ENCODE peak calls at places on chromosome 4, in eight cellular contexts. H, Q, U, Z, P, K, D and M are unnamed samples. For H3K4me1, the result is how much of the 10 kb centered on the place peaks cover.

GRCh38 chr4:112125416-112125815 is 19.8 kb upstream of the FAM241A start:
- DNase-seq in H (no peak), Q (no peak), U (no peak), Z (no peak), P (no peak), K (no peak), D (no peak), M (no peak)

GRCh38 chr4:187227907-187228699 is 504.4 kb upstream of the FAT1 start:
- DNase-seq in H (no peak), Q (no peak), U (no peak), Z (no peak), P (no peak), K (no peak), D (no peak), M (no peak)

GRCh38 chr4:6680372-6681034 is 13.2 kb upstream of the S100P start:
- DNase-seq in H (no peak), Q (no peak), U (no peak), Z (no peak), P (no peak), K (no peak), D (no peak), M (no peak)

GRCh38 chr4:7649741-7650531 is 215.2 kb upstream of the PSAPL1 start:
- DNase-seq in H (no peak), Q (no peak), U (peak), Z (peak), P (peak), K (no peak), D (peak), M (peak)

GRCh38 chr4:112075129-112075753 is 70.0 kb upstream of the FAM241A start:
- DNase-seq in H (no peak), Q (no peak), U (peak), Z (peak), P (no peak), K (no peak), D (peak), M (no peak)

GRCh38 chr4:116055857-116056827 is 942.7 kb upstream of the NDST4 start:
- DNase-seq in H (no peak), Q (no peak), U (peak), Z (peak), P (no peak), K (no peak), D (no peak), M (no peak)

GRCh38 chr4:85864806-85865205 is 389.9 kb downstream of the ARHGAP24 start:
- DNase-seq in H (no peak), Q (no peak), U (no peak), Z (no peak), P (no peak), K (no peak), D (no peak), M (no peak)

GRCh38 chr4:76108467-76109181 is 34.1 kb downstream of the ART3 start:
- DNase-seq in H (no peak), Q (no peak), U (peak), Z (peak), P (no peak), K (no peak), D (no peak), M (no peak)

GRCh38 chr4:41144812-41145211 is 69.5 kb downstream of the APBB2 start:
- DNase-seq in H (no peak), Q (no peak), U (peak), Z (no peak), P (no peak), K (no peak), D (no peak), M (no peak)

GRCh38 chr4:178037459-178038214 is 595.4 kb upstream of the AGA start:
- DNase-seq in H (no peak), Q (no peak), U (no peak), Z (no peak), P (no peak), K (no peak), D (peak), M (no peak)
- H3K4me1 ChIP-seq in H (under half), Q (under half), U (under half), Z (under half), P (under half), K (under half), D (under half), M (under half)

GRCh38 chr4:25879091-25879584 is 16.4 kb upstream of the SEL1L3 start:
- DNase-seq in H (no peak), Q (no peak), U (no peak), Z (peak), P (no peak), K (no peak), D (no peak), M (no peak)

GRCh38 chr4:25878676-25879075 is 15.9 kb upstream of the SEL1L3 start:
- DNase-seq in H (no peak), Q (no peak), U (no peak), Z (peak), P (no peak), K (no peak), D (no peak), M (no peak)

GRCh38 chr4:25881187-25881586 is 18.4 kb upstream of the SEL1L3 start:
- DNase-seq in H (no peak), Q (no peak), U (no peak), Z (no peak), P (no peak), K (no peak), D (no peak), M (no peak)

GRCh38 chr4:25879991-25880641 is 17.3 kb upstream of the SEL1L3 start:
- DNase-seq in H (no peak), Q (no peak), U (peak), Z (peak), P (no peak), K (no peak), D (no peak), M (no peak)

DNA sequence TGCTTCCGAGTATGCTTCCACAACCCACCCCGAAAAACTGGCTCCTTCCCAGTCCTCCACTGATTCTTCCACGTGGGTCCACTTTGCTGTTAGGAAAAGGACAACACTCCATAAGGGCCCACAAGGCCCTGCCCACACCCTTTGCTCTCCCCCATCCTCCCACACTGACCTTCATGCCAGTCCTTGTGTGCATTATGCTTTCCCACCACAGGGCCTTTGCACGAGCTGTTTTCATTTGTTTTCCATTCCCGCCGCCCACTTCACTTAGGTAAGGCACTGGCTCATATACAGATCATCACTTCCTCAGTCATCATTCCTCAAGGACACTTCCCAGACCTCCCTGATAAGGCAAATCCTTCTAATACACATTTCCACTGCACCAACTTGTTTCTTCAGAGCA is 16.8 kb upstream of the SEL1L3 start:
- DNase-seq in H (no peak), Q (no peak), U (no peak), Z (no peak), P (no peak), K (no peak), D (no peak), M (no peak)
- H3K4me1 ChIP-seq in H (under half), Q (under half), U (under half), Z (half or more), P (under half), K (under half), D (under half), M (under half)

DNA sequence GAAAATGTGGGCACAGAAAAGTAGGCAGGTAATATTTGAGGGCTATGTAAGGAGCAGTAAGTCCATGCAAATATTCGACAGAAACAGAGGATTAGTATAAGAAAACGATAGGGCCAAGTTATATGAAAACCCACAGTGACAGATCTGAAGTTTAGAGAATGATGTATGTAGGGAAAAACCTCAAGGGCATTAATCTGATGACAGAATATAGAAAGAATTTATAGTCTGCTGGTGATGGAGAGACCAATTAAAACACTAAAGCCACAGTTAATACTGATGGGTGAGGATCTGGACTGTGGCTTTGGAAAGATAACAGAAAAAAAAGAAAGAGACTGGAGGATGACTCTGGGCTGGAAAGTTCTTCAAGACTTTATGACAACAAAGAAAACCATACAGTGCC is 169.7 kb downstream of the PALLD start:
- DNase-seq in H (no peak), Q (no peak), U (peak), Z (no peak), P (no peak), K (no peak), D (no peak), M (no peak)
- H3K4me1 ChIP-seq in H (under half), Q (under half), U (under half), Z (under half), P (under half), K (under half), D (under half), M (under half)

GRCh38 chr4:153497091-153497531 is 31.0 kb downstream of the TMEM131L start:
- DNase-seq in H (no peak), Q (no peak), U (peak), Z (peak), P (no peak), K (no peak), D (no peak), M (no peak)

GRCh38 chr4:153501578-153501977 is 35.4 kb downstream of the TMEM131L start:
- DNase-seq in H (no peak), Q (no peak), U (no peak), Z (no peak), P (no peak), K (no peak), D (no peak), M (no peak)

GRCh38 chr4:153497988-153498967 is 32.1 kb downstream of the TMEM131L start:
- DNase-seq in H (no peak), Q (no peak), U (peak), Z (peak), P (no peak), K (peak), D (no peak), M (no peak)

GRCh38 chr4:153495480-153496206 is 29.5 kb downstream of the TMEM131L start:
- DNase-seq in H (no peak), Q (no peak), U (no peak), Z (no peak), P (no peak), K (no peak), D (no peak), M (no peak)

DNA sequence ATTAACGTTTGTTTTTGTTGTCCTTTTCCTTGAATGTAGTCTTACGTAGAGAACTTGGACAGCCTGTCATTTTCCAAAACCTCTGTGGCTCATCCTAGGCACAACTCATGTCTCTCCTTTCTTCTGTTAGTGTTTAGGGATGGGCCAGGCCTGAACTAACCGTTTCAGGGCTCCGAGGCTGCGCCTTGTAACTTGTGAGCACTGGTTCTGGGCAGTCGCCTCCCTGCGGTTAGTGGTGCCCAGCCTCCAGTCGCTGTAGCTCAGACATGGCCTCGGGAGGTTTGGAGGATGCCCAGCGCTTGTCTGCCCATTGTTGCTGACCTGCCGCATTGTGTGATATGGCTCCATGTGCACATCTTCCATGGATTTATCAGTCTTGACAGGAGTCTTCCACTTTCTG is 32.8 kb downstream of the TMEM131L start:
- DNase-seq in H (no peak), Q (no peak), U (no peak), Z (no peak), P (no peak), K (peak), D (no peak), M (no peak)
- H3K4me1 ChIP-seq in H (under half), Q (under half), U (under half), Z (half or more), P (under half), K (under half), D (under half), M (under half)

GRCh38 chr4:185840201-185840600 is 28.2 kb upstream of the SORBS2 start:
- DNase-seq in H (no peak), Q (no peak), U (peak), Z (no peak), P (no peak), K (no peak), D (no peak), M (no peak)
- H3K4me1 ChIP-seq in H (under half), Q (under half), U (under half), Z (under half), P (under half), K (under half), D (under half), M (under half)

DNA sequence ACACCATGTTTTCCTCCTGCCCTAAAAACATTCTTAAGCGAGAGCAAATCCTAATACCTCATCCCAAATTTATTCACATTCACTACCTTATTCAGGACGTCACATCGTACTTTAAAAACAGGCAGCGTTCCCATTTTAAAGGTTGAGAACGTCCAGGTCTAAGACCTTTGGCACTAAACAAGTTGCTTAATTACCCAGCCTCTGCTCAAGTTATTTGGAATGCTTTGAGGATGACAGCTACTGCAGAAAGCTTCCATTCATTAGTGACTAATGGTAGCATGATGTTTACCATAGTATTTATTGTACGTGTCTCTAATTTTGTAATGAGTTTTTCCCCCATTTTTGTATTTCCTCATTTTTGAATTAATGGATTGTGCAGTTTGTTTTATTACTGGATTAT is 1.5 kb downstream of the USP38 start:
- DNase-seq in H (no peak), Q (no peak), U (peak), Z (no peak), P (no peak), K (no peak), D (no peak), M (no peak)
- H3K4me1 ChIP-seq in H (under half), Q (under half), U (under half), Z (under half), P (under half), K (under half), D (under half), M (under half)